ENCODE peak calls at places on chromosomes 16 and 17, in four cellular contexts. T is activated CD4-positive, alpha-beta T cell treated with anti-CD3 and anti-CD28 coated beads, Interleukin-2, amount 50 U/mL, for 48 hours; P is kidney tubule cell; I is OCI-M1. S is an unnamed sample.

GRCh38 chr16:81094771-81095251 is 1.4 kb downstream of the GCSH start:
- DNase-seq in T (no peak), P (peak), I (peak), S (no peak)

GRCh38 chr16:352547-353403 is at the start of gene AXIN1:
- DNase-seq in T (peak), P (peak), I (peak), S (peak)

GRCh38 chr17:19654901-19655300 is 6.3 kb downstream of the ALDH3A2 start:
- DNase-seq in T (no peak), P (no peak), I (no peak), S (no peak)

GRCh38 chr17:1203111-1203966 is 23.6 kb upstream of the ABR start:
- DNase-seq in T (no peak), P (peak), I (no peak), S (peak)

GRCh38 chr16:30456302-30456701 is 10.6 kb upstream of the SEPHS2 start:
- DNase-seq in T (no peak), P (no peak), I (no peak), S (no peak)

GRCh38 chr17:48492401-48493298 is 38.2 kb downstream of the HOXB1 start:
- DNase-seq in T (peak), P (peak), I (peak), S (peak)

GRCh38 chr17:62093188-62094155 is 28.4 kb upstream of the MED13 start:
- DNase-seq in T (peak), P (peak), I (no peak), S (no peak)

GRCh38 chr16:46859719-46860152 is 24.4 kb upstream of the GPT2 start:
- DNase-seq in T (peak), P (peak), I (no peak), S (no peak)

GRCh38 chr17:38443356-38444026 is 15.2 kb downstream of the ARHGAP23 start:
- DNase-seq in T (no peak), P (no peak), I (no peak), S (no peak)